ENCODE peak calls at places on chromosomes 1 and 21, in nine cellular contexts. S is brain microvascular endothelial cell, F is neural crest cell, H is foreskin fibroblast, P is MCF 10A, G is nephron progenitor cell, Q is GM04504, J is HFF-Myc, U is EH. K is an unnamed sample.

GRCh38 chr21:16084776-16085364 is 355.1 kb downstream of the USP25 start:
- DNase-seq in S (peak), F (no peak), H (peak), P (peak), G (no peak), Q (peak), J (peak), U (peak), K (no peak)

GRCh38 chr1:183697814-183698590 is 44.9 kb upstream of the APOBEC4 start:
- DNase-seq in S (no peak), F (no peak), H (no peak), P (no peak), G (no peak), Q (no peak), J (no peak), U (no peak), K (no peak)

GRCh38 chr1:213315571-213315970 is 264.5 kb downstream of the RPS6KC1 start:
- DNase-seq in S (no peak), F (no peak), H (no peak), P (no peak), G (no peak), Q (no peak), J (no peak), U (no peak), K (no peak)

GRCh38 chr1:74570797-74571492 is 58.5 kb upstream of the LRRC53 start:
- DNase-seq in S (no peak), F (no peak), H (no peak), P (no peak), G (peak), Q (no peak), J (no peak), U (no peak), K (no peak)

GRCh38 chr21:36209626-36210171 is 53.1 kb downstream of the DOP1B start:
- DNase-seq in S (peak), F (no peak), H (peak), P (peak), G (no peak), Q (peak), J (peak), U (peak), K (peak)

GRCh38 chr1:212366901-212367300 is 47.8 kb downstream of the PACC1 start:
- DNase-seq in S (peak), F (no peak), H (peak), P (peak), G (no peak), Q (peak), J (no peak), U (peak), K (no peak)

GRCh38 chr1:220878223-220879081 is 791 bp upstream of the HLX start:
- DNase-seq in S (no peak), F (no peak), H (no peak), P (no peak), G (peak), Q (no peak), J (no peak), U (no peak), K (no peak)

GRCh38 chr1:172719694-172720138 is 60.8 kb downstream of the FASLG start:
- DNase-seq in S (peak), F (no peak), H (peak), P (peak), G (peak), Q (no peak), J (peak), U (peak), K (peak)

GRCh38 chr1:30315185-30315960 is 408.0 kb downstream of the MATN1 start:
- DNase-seq in S (peak), F (no peak), H (no peak), P (no peak), G (no peak), Q (no peak), J (no peak), U (peak), K (no peak)

GRCh38 chr1:177010246-177010825 is 154.2 kb downstream of the ASTN1 start:
- DNase-seq in S (no peak), F (no peak), H (no peak), P (no peak), G (no peak), Q (no peak), J (no peak), U (no peak), K (no peak)

GRCh38 chr1:58249371-58249728 is 297.2 kb downstream of the OMA1 start:
- DNase-seq in S (no peak), F (no peak), H (no peak), P (no peak), G (no peak), Q (no peak), J (no peak), U (no peak), K (peak)

GRCh38 chr1:58664881-58665280 is 35.0 kb downstream of the MYSM1 start:
- DNase-seq in S (no peak), F (no peak), H (no peak), P (no peak), G (no peak), Q (no peak), J (no peak), U (peak), K (no peak)

GRCh38 chr21:34967509-34968289 is 81.4 kb downstream of the RUNX1 start:
- DNase-seq in S (no peak), F (no peak), H (peak), P (peak), G (no peak), Q (no peak), J (no peak), U (peak), K (no peak)

GRCh38 chr1:157595356-157595755 is 2.5 kb downstream of the FCRL4 start:
- DNase-seq in S (no peak), F (no peak), H (no peak), P (no peak), G (no peak), Q (no peak), J (no peak), U (no peak), K (no peak)

GRCh38 chr1:31299365-31299764 is 2.5 kb downstream of the ZCCHC17 start:
- DNase-seq in S (no peak), F (no peak), H (peak), P (peak), G (no peak), Q (no peak), J (no peak), U (peak), K (no peak)

GRCh38 chr1:37472994-37473393 is 1.4 kb upstream of the ZC3H12A start:
- DNase-seq in S (no peak), F (no peak), H (no peak), P (no peak), G (no peak), Q (no peak), J (no peak), U (no peak), K (no peak)

GRCh38 chr1:227416156-227416865 is 98.0 kb upstream of the CDC42BPA start:
- DNase-seq in S (peak), F (no peak), H (peak), P (no peak), G (no peak), Q (no peak), J (no peak), U (peak), K (no peak)

GRCh38 chr1:226566234-226566633 is 17.7 kb downstream of the STUM start:
- DNase-seq in S (no peak), F (no peak), H (no peak), P (no peak), G (no peak), Q (no peak), J (no peak), U (no peak), K (no peak)

GRCh38 chr1:39822146-39822545 is 33.5 kb upstream of the BMP8B start:
- DNase-seq in S (no peak), F (no peak), H (no peak), P (no peak), G (no peak), Q (no peak), J (no peak), U (peak), K (no peak)

GRCh38 chr21:14706712-14707111 is 160.6 kb upstream of the SAMSN1 start:
- DNase-seq in S (no peak), F (no peak), H (no peak), P (no peak), G (no peak), Q (no peak), J (no peak), U (no peak), K (no peak)

GRCh38 chr1:34924759-34925555 is 4.5 kb downstream of the DLGAP3 start:
- DNase-seq in S (peak), F (peak), H (peak), P (peak), G (peak), Q (peak), J (peak), U (peak), K (no peak)

GRCh38 chr1:66402194-66402593 is 131.8 kb upstream of the SGIP1 start:
- DNase-seq in S (no peak), F (no peak), H (peak), P (no peak), G (peak), Q (no peak), J (no peak), U (no peak), K (no peak)

GRCh38 chr1:232291681-232292080 is 338.3 kb downstream of the SIPA1L2 start:
- DNase-seq in S (no peak), F (no peak), H (no peak), P (peak), G (no peak), Q (no peak), J (no peak), U (no peak), K (peak)

GRCh38 chr1:69898403-69898947 is 306.9 kb downstream of the LRRC40 start:
- DNase-seq in S (no peak), F (no peak), H (peak), P (no peak), G (no peak), Q (no peak), J (no peak), U (no peak), K (no peak)

GRCh38 chr1:36199934-36200741 is 24.1 kb upstream of the THRAP3 start:
- DNase-seq in S (no peak), F (no peak), H (peak), P (peak), G (no peak), Q (no peak), J (no peak), U (peak), K (no peak)

GRCh38 chr1:43293896-43294760 is 6.7 kb upstream of the TIE1 start:
- DNase-seq in S (peak), F (no peak), H (peak), P (peak), G (no peak), Q (peak), J (peak), U (peak), K (no peak)

GRCh38 chr1:151286619-151287340 is 4.7 kb downstream of the ZNF687 start:
- DNase-seq in S (no peak), F (no peak), H (no peak), P (no peak), G (no peak), Q (no peak), J (no peak), U (no peak), K (no peak)

GRCh38 chr1:17011439-17012307 is at the start of gene ATP13A2:
- DNase-seq in S (peak), F (peak), H (peak), P (peak), G (peak), Q (no peak), J (no peak), U (peak), K (peak)

GRCh38 chr21:45877821-45878469 is 103.6 kb upstream of the COL6A1 start:
- DNase-seq in S (no peak), F (no peak), H (peak), P (peak), G (no peak), Q (no peak), J (no peak), U (peak), K (no peak)

GRCh38 chr1:3133671-3134070 is 64.7 kb downstream of the PRDM16 start:
- DNase-seq in S (peak), F (no peak), H (no peak), P (no peak), G (no peak), Q (no peak), J (no peak), U (no peak), K (no peak)

GRCh38 chr21:46413365-46413696 is 45.4 kb upstream of the DIP2A start:
- DNase-seq in S (no peak), F (no peak), H (no peak), P (peak), G (no peak), Q (no peak), J (no peak), U (no peak), K (no peak)

GRCh38 chr21:46639489-46640386 is 4.3 kb downstream of the PRMT2 start:
- DNase-seq in S (no peak), F (no peak), H (no peak), P (peak), G (no peak), Q (no peak), J (no peak), U (peak), K (peak)

GRCh38 chr1:206907304-206907991 is 10.2 kb downstream of the IL24 start:
- DNase-seq in S (no peak), F (no peak), H (no peak), P (peak), G (peak), Q (no peak), J (no peak), U (no peak), K (no peak)

GRCh38 chr1:213976665-213977485 is 10.9 kb upstream of the PROX1 start:
- DNase-seq in S (no peak), F (no peak), H (no peak), P (no peak), G (no peak), Q (no peak), J (no peak), U (no peak), K (no peak)